ENCODE peak calls at places on chromosome 22, in seven cellular contexts. S is thyroid gland, G is heart left ventricle, P is fibroblast of lung, Q is upper lobe of right lung, D is right lobe of liver, O is neural progenitor cell. L is an unnamed sample.
A peak's percentile ranks its signal among the peaks of the same experiment; 100 is the strongest.

GRCh38 chr22:46084943-46085830 is 65.1 kb upstream of the PPARA start:
- DNase-seq in S (peak; percentile 53), G (peak; percentile 94), P (peak; percentile 96), Q (peak; percentile 89), D (peak; percentile 95), O (no peak), L (peak; percentile 89)

GRCh38 chr22:46908641-46909107 is 146.2 kb downstream of the TBC1D22A start:
- DNase-seq in S (no peak), G (no peak), P (no peak), Q (peak; percentile 30), D (no peak), O (peak; percentile 76), L (no peak)

GRCh38 chr22:22728382-22728781 is 84.0 kb downstream of the GGTLC2 start:
- DNase-seq in S (no peak), G (no peak), P (no peak), Q (no peak), D (no peak), O (no peak), L (no peak)

GRCh38 chr22:33515733-33516297 is 404.5 kb downstream of the LARGE1 start:
- DNase-seq in S (peak; percentile 45), G (peak; percentile 54), P (no peak), Q (no peak), D (peak; percentile 77), O (no peak), L (no peak)

GRCh38 chr22:39949964-39950737 is 10.0 kb upstream of the TMA7B start:
- DNase-seq in S (no peak), G (no peak), P (no peak), Q (no peak), D (no peak), O (no peak), L (no peak)

GRCh38 chr22:17977371-17977770 is 47.0 kb downstream of the MICAL3 start:
- DNase-seq in S (no peak), G (no peak), P (no peak), Q (no peak), D (no peak), O (no peak), L (no peak)

GRCh38 chr22:45631839-45632238 is 39.8 kb upstream of the ATXN10 start:
- DNase-seq in S (no peak), G (no peak), P (no peak), Q (no peak), D (no peak), O (no peak), L (no peak)

GRCh38 chr22:32852346-32853251 is 51.1 kb downstream of the TIMP3 start:
- DNase-seq in S (peak; percentile 86), G (peak; percentile 89), P (no peak), Q (no peak), D (no peak), O (no peak), L (no peak)

GRCh38 chr22:22667966-22668880 is 23.8 kb downstream of the GGTLC2 start:
- DNase-seq in S (no peak), G (no peak), P (no peak), Q (no peak), D (no peak), O (peak; percentile 38), L (no peak)

GRCh38 chr22:25008666-25009065 is 56.1 kb downstream of the KIAA1671 start:
- DNase-seq in S (peak; percentile 76), G (peak; percentile 64), P (no peak), Q (no peak), D (no peak), O (no peak), L (no peak)

GRCh38 chr22:46036558-46037408 is 59.8 kb upstream of the WNT7B start:
- DNase-seq in S (no peak), G (peak; percentile 44), P (peak; percentile 49), Q (peak; percentile 62), D (peak; percentile 56), O (peak; percentile 61), L (no peak)

GRCh38 chr22:39316440-39317083 is 2.9 kb downstream of the RPL3 start:
- DNase-seq in S (peak; percentile 78), G (peak; percentile 83), P (peak; percentile 93), Q (peak; percentile 76), D (peak; percentile 78), O (peak; percentile 88), L (peak; percentile 77)

GRCh38 chr22:25067851-25068421 is 115.4 kb downstream of the KIAA1671 start:
- DNase-seq in S (peak; percentile 44), G (no peak), P (no peak), Q (no peak), D (no peak), O (no peak), L (no peak)

GRCh38 chr22:43136255-43136654 is 6.9 kb downstream of the MCAT start:
- DNase-seq in S (peak; percentile 32), G (peak; percentile 64), P (peak; percentile 20), Q (no peak), D (no peak), O (peak; percentile 60), L (no peak)

GRCh38 chr22:23891726-23892125 is 2.5 kb upstream of the MIF start:
- DNase-seq in S (no peak), G (no peak), P (no peak), Q (no peak), D (no peak), O (no peak), L (no peak)

GRCh38 chr22:23889620-23890019 is 4.6 kb upstream of the MIF start:
- DNase-seq in S (no peak), G (no peak), P (no peak), Q (no peak), D (no peak), O (no peak), L (no peak)

GRCh38 chr22:23892130-23892529 is 2.1 kb upstream of the MIF start:
- DNase-seq in S (no peak), G (no peak), P (no peak), Q (no peak), D (no peak), O (no peak), L (no peak)

GRCh38 chr22:23892626-23893445 is 1.3 kb upstream of the MIF start:
- DNase-seq in S (no peak), G (no peak), P (no peak), Q (no peak), D (peak; percentile 84), O (no peak), L (no peak)

DNA sequence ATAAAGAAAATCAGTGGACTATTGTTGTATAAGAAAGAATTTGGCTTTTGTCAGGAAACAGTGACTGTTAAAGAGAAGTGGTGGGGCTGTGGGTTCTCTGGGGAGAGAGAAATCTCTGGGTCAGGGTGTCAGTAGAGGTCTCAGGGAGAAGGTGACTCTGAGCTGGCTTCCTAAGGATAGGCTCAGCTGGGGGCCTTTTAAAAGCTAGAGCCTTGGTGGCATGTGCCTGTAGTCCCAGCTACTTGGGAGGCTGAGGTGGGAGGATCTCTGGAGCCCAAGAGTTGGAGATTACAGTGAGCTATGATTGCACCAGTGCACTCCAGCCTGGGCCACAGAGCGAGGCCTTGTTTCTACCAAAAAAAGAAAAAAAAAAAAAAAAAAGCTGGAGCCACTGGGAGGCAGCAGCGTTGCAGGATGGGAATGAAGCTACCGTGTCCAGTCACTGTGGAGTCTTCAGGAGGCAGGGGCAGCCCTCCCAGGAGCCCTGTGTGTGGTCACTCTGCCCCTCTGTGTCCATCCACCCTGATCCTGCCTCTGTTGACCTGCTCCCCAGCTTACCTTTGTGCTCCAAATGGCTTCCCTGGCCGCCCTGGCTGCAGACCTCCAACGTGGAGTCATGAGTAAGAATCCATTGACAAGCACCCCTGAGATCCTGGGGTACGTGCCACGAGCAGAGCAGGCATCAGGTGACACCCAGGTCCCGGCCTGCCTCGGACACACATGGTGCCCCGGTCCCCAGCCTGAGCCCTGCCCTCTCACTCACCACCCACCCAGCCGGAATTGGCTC is 5.4 kb upstream of the MIF start:
- DNase-seq in S (no peak), G (no peak), P (peak; percentile 14), Q (no peak), D (no peak), O (peak; percentile 45), L (no peak)
- TF ChIP-seq CTCF in S (no peak), G (no peak), P (no peak), Q (no peak), D (no peak), O (peak; percentile 17), L (no peak)

GRCh38 chr22:37267128-37267587 is 15.2 kb upstream of the CYTH4 start:
- DNase-seq in S (peak; percentile 20), G (peak; percentile 56), P (no peak), Q (peak; percentile 76), D (no peak), O (peak; percentile 88), L (peak; percentile 62)
- H3K4me3 ChIP-seq in S (peak overlapping the region; percentile 5), G (no peak overlapping the region), P (peak overlapping the region; percentile 29), Q (peak overlapping the region; percentile 36), D (peak overlapping the region; percentile 42), O (no peak overlapping the region), L (peak overlapping the region; percentile 30)

GRCh38 chr22:19657252-19658056 is 56.8 kb upstream of the SEPTIN5 start:
- DNase-seq in S (no peak), G (no peak), P (no peak), Q (no peak), D (no peak), O (no peak), L (no peak)

GRCh38 chr22:19655399-19655798 is 58.9 kb upstream of the SEPTIN5 start:
- DNase-seq in S (no peak), G (no peak), P (no peak), Q (no peak), D (no peak), O (no peak), L (no peak)

GRCh38 chr22:19656541-19657251 is 57.6 kb upstream of the SEPTIN5 start:
- DNase-seq in S (no peak), G (no peak), P (no peak), Q (no peak), D (no peak), O (no peak), L (no peak)

GRCh38 chr22:19652316-19652715 is 62.0 kb upstream of the SEPTIN5 start:
- DNase-seq in S (no peak), G (no peak), P (no peak), Q (no peak), D (no peak), O (no peak), L (no peak)

DNA sequence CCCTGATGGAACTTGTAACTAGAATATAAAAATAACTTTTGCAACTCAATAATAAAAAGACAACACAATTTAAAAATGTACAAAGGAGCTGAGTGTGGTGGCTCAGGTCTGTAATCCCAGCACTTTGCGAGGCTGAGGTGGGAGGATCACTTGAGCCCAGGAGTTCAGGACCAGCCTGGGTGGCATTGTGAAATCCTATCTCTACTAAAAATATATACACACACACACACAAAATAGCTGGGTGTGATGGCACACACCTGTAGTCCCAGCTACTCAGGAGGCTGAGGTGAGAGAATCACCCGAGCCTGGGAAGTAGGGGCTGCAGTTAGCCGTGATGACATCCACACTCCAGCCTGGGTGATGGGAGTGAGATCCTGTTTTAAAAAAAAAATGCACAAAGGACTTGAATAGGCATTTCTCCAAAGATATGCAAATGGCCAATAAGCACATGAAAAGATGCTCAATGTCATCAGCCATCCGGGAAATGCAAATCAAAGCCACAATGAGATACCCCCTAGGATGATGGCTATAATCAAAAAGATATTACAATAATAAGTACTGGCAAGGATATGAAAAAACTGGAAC is 59.9 kb upstream of the SEPTIN5 start:
- DNase-seq in S (no peak), G (no peak), P (no peak), Q (no peak), D (no peak), O (no peak), L (no peak)
- H3K27ac ChIP-seq in S (no peak overlapping the region), G (no peak overlapping the region), P (no peak overlapping the region), Q (no peak overlapping the region), D (no peak overlapping the region), O (no peak overlapping the region), L (no peak overlapping the region)

DNA sequence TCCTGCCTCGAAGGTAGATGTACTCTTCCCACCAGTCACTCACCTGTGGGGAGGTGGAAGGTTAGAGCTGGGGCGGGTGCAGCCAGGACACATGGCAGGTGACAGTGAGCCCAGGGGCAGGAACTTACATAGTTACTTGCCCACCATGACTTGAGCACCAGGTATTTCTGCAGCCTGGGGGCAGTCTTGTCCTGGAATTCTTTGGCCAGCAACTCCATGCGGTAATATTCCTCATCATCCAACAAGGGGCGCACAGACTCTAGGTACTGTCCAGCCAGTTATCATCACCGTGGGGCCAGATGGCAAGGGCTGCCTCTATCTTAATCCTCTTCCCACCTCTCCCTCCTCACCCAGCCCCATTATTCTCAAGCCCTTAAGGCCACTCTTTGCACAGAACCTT is 2.2 kb downstream of the CPT1B start:
- DNase-seq in S (no peak), G (no peak), P (peak; percentile 24), Q (no peak), D (no peak), O (peak; percentile 61), L (no peak)
- TF ChIP-seq CTCF in S (no peak), G (no peak), P (peak; percentile 5), Q (peak; percentile 30), D (no peak), O (peak; percentile 50), L (no peak)

L was measured in left lung.